ENCODE peak calls at places on chromosomes 4 and X, in five cellular contexts. C is PC-9, M is bronchial epithelial cell, B is cardiac muscle cell, J is upper lobe of right lung. E is an unnamed sample.

GRCh38 chr4:83216856-83217683 is 67.5 kb downstream of the COQ2 start:
- DNase-seq in C (no peak), M (no peak), B (no peak), J (no peak), E (no peak)

GRCh38 chrX:83845397-83845796 is 15.5 kb upstream of the CYLC1 start:
- DNase-seq in C (no peak), M (peak), B (peak), J (no peak), E (peak)

GRCh38 chr4:52995341-52996030 is 133.4 kb downstream of the RASL11B start:
- DNase-seq in C (no peak), M (peak), B (no peak), J (no peak), E (no peak)

GRCh38 chr4:14178421-14178820 is 550.9 kb upstream of the BOD1L1 start:
- DNase-seq in C (peak), M (peak), B (no peak), J (no peak), E (peak)

GRCh38 chrX:121876316-121876715 is 828.9 kb downstream of the GLUD2 start:
- DNase-seq in C (no peak), M (peak), B (no peak), J (no peak), E (peak)

GRCh38 chrX:103823591-103823990 is 8.5 kb downstream of the RAB9B start:
- DNase-seq in C (no peak), M (no peak), B (no peak), J (no peak), E (no peak)

GRCh38 chr4:76306882-76307669 is 543 bp downstream of the STBD1 start:
- DNase-seq in C (no peak), M (peak), B (peak), J (peak), E (peak)

GRCh38 chr4:166895771-166896170 is 338.5 kb downstream of the SPOCK3 start:
- DNase-seq in C (no peak), M (no peak), B (no peak), J (no peak), E (no peak)

GRCh38 chr4:156654410-156654809 is 317.2 kb downstream of the PDGFC start:
- DNase-seq in C (no peak), M (peak), B (no peak), J (no peak), E (no peak)

GRCh38 chrX:81316163-81316562 is 114.3 kb downstream of the SH3BGRL start:
- DNase-seq in C (no peak), M (peak), B (no peak), J (no peak), E (peak)

GRCh38 chrX:43822015-43822414 is 60.2 kb downstream of the MAOB start:
- DNase-seq in C (no peak), M (peak), B (no peak), J (no peak), E (no peak)

GRCh38 chr4:24753519-24753918 is 41.9 kb upstream of the SOD3 start:
- DNase-seq in C (peak), M (peak), B (no peak), J (no peak), E (peak)

GRCh38 chr4:137394000-137394399 is 138.3 kb downstream of the PCDH18 start:
- DNase-seq in C (no peak), M (no peak), B (no peak), J (no peak), E (no peak)

GRCh38 chrX:109783712-109784109 is 50.7 kb upstream of the ACSL4 start:
- DNase-seq in C (no peak), M (peak), B (no peak), J (peak), E (no peak)

GRCh38 chrX:72121381-72121780 is 10.3 kb downstream of the RTL5 start:
- DNase-seq in C (no peak), M (peak), B (no peak), J (peak), E (no peak)

GRCh38 chr4:87232241-87232640 is 11.8 kb upstream of the KLHL8 start:
- DNase-seq in C (no peak), M (peak), B (no peak), J (no peak), E (no peak)

GRCh38 chr4:163161536-163162205 is 5.0 kb downstream of the NAF1 start:
- DNase-seq in C (no peak), M (peak), B (no peak), J (no peak), E (no peak)

GRCh38 chrX:102845020-102845419 is 92.1 kb upstream of the RAB40AL start:
- DNase-seq in C (no peak), M (no peak), B (no peak), J (no peak), E (no peak)

GRCh38 chr4:132123870-132124623 is 1025.0 kb upstream of the PCDH10 start:
- DNase-seq in C (no peak), M (peak), B (no peak), J (no peak), E (no peak)

GRCh38 chr4:5050520-5050955 is 742 bp upstream of the STK32B start:
- DNase-seq in C (no peak), M (peak), B (peak), J (peak), E (peak)

GRCh38 chrX:117973175-117974075 is 143.2 kb downstream of the KLHL13 start:
- DNase-seq in C (no peak), M (no peak), B (peak), J (no peak), E (no peak)

GRCh38 chr4:114028071-114028470 is 48.6 kb upstream of the ARSJ start:
- DNase-seq in C (no peak), M (peak), B (no peak), J (no peak), E (no peak)

GRCh38 chr4:1285790-1286553 is 3.7 kb upstream of the MAEA start:
- DNase-seq in C (no peak), M (no peak), B (no peak), J (no peak), E (no peak)

GRCh38 chrX:40651620-40652223 is 4.4 kb upstream of the CXorf38 start:
- DNase-seq in C (no peak), M (peak), B (peak), J (no peak), E (peak)

GRCh38 chr4:80201326-80202151 is 4.2 kb downstream of the PRDM8 start:
- DNase-seq in C (no peak), M (no peak), B (peak), J (no peak), E (peak)

GRCh38 chrX:9537781-9538180 is 72.9 kb downstream of the TBL1X start:
- DNase-seq in C (no peak), M (no peak), B (no peak), J (no peak), E (no peak)

GRCh38 chrX:39497717-39498265 is 600.0 kb downstream of the BCOR start:
- DNase-seq in C (no peak), M (no peak), B (no peak), J (no peak), E (no peak)

GRCh38 chr4:161320377-161320776 is 843.4 kb downstream of the FSTL5 start:
- DNase-seq in C (no peak), M (peak), B (peak), J (no peak), E (peak)

GRCh38 chrX:13463608-13464007 is 105.8 kb upstream of the EGFL6 start:
- DNase-seq in C (no peak), M (peak), B (no peak), J (no peak), E (peak)

GRCh38 chr4:25401066-25401465 is 24.0 kb downstream of the ANAPC4 start:
- DNase-seq in C (peak), M (peak), B (no peak), J (no peak), E (no peak)

GRCh38 chr4:186514271-186514950 is 41.0 kb downstream of the MTNR1A start:
- DNase-seq in C (no peak), M (no peak), B (no peak), J (no peak), E (no peak)

GRCh38 chr4:88814043-88814617 is 116.5 kb upstream of the NAP1L5 start:
- DNase-seq in C (no peak), M (no peak), B (peak), J (no peak), E (peak)

GRCh38 chr4:128728190-128728589 is 81.3 kb upstream of the JADE1 start:
- DNase-seq in C (no peak), M (no peak), B (no peak), J (no peak), E (no peak)

GRCh38 chr4:81314897-81315470 is 100.0 kb upstream of the PRKG2 start:
- DNase-seq in C (no peak), M (peak), B (no peak), J (no peak), E (no peak)

GRCh38 chrX:38154818-38155217 is 65.9 kb downstream of the SRPX start:
- DNase-seq in C (no peak), M (no peak), B (no peak), J (no peak), E (no peak)

GRCh38 chr4:140271553-140271952 is 101.9 kb upstream of the SCOC start:
- DNase-seq in C (no peak), M (no peak), B (no peak), J (no peak), E (no peak)

GRCh38 chr4:112853662-112854256 is 195.7 kb upstream of the ANK2 start:
- DNase-seq in C (no peak), M (peak), B (no peak), J (no peak), E (no peak)
- TF ChIP-seq CTCF in C (peak), M (peak), B (peak), J (peak), E (peak)

DNA sequence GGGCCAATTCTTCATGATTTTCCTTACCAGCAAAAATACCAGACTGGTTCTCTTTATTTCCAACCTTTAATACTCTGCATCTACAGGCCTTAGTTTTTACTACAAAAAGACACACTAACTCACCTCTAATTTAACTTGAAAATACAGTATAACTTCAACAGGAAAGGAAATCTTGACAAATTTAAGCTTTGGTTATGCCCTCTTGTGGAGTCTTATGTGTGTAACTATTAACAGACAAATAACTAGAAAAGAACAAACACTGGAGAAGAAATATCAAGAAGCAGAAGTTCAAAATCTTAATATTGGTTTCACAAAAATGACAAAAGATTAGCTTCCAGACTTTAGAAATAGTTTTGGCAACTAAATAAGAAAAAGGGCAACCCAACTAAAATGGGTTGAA is 33.0 kb downstream of the PPA2 start:
- DNase-seq in C (no peak), M (no peak), B (no peak), J (no peak), E (no peak)
- TF ChIP-seq CTCF in C (no peak), M (no peak), B (no peak), J (no peak), E (no peak)

GRCh38 chr4:185127021-185127925 is 15.8 kb upstream of the SLC25A4 start:
- DNase-seq in C (no peak), M (no peak), B (peak), J (peak), E (peak)

GRCh38 chr4:185122681-185123345 is 20.3 kb upstream of the SLC25A4 start:
- DNase-seq in C (peak), M (no peak), B (no peak), J (no peak), E (no peak)

GRCh38 chr4:185123479-185123878 is 19.6 kb upstream of the SLC25A4 start:
- DNase-seq in C (no peak), M (no peak), B (no peak), J (no peak), E (no peak)

GRCh38 chr4:185134176-185134869 is 8.7 kb upstream of the SLC25A4 start:
- DNase-seq in C (no peak), M (peak), B (peak), J (no peak), E (peak)

DNA sequence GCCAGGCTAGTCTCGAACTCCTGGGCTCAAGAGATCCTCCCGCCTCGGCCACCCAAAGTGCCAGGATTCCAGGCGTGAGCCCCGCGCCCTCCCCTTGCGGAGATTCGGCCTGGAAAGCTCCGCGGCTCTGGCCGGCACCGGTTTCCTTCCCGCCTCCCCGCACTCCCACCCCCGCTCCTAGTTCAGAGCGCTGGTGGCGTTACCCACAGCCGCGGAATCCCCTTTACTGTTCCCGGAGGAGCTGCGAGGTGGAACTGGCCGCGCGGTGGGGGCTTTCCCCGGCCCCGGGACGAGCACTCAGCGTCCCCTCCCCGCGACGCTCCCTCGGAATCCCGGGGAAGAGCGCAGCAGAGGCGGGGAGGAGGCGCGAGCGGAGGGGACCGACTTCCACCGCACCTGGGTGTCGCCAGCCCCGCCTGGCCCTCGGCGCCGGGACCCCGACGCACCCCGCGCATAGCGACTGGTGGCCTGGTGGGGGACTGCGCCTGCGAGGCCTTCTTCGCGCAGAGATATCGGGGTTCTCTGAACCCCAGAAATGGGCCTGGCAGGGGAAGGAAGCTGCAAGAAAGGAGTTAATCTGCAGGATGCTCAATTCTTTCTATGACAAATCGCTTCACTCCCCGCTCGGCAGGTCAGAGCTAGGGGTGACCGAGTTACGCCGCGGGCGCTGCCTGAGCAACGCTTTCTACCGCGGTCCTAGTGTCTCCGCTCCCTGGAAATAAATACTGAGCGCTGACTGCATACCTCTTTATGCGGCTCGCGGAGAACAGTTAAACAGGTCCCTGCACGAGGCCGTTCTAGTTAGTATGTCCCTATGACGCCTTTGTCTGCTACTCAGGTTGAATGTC is 14.6 kb upstream of the SLC25A4 start:
- DNase-seq in C (no peak), M (peak), B (peak), J (peak), E (peak)
- TF ChIP-seq CTCF in C (no peak), M (peak), B (peak), J (peak), E (no peak)

DNA sequence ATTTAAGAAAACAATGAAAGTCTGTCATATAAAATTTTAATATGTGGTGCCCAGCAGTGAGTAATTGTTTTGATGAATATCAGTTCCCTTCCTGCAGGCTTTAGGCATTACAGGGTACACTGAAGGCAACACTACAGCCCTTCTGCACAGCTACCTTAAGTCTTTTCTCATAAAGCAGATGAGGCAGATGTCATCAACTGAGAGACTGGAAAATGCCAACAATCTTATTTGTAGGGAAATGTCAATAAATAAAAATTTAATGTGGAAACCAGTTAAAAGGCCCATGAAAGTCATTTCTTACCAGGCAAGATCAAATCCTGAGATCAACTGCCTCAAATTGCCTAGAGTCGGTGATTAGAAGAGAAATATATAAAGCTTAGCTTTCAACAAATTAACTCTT is 193.4 kb upstream of the NWD2 start:
- DNase-seq in C (no peak), M (no peak), B (no peak), J (no peak), E (no peak)
- TF ChIP-seq CTCF in C (no peak), M (no peak), B (no peak), J (no peak), E (no peak)

DNA sequence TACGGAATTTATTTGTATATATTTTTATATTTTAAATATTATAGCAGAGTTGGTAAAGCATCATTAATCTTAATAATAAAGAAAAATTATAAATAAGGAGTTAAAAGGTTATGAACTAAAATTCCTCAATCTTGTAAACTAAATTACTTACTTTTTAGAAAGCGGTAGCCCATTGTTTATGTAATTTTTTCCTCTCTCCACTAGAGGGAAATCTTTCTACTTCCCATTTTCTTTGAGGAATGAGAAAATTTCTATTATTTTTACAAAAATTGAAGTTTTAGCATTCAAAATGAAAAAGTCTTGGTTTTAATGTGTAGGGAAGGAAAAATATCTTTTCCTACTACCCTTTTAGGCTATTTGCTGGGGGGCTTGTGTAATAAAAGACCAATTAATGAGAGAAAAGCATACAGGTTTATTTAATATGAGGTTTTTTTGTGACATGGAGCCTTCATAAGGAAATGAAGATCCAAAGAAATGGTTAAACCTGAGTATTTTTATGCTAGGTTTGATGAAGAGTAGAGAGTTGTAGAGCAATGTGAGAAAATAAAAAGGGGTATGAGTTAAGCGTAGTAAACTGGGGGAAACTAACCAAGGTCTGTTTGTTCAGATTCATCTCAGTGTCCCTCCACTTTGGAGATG is 68.7 kb upstream of the ADAD1 start:
- DNase-seq in C (no peak), M (peak), B (no peak), J (no peak), E (no peak)
- TF ChIP-seq CTCF in C (peak), M (no peak), B (peak), J (peak), E (no peak)